ENCODE peak calls at places on chromosomes 13 and 19, in eight cellular contexts. One of them, this sample, is unnamed.
A peak's percentile ranks its signal among the peaks of the same experiment; 100 is the strongest.

GRCh38 chr13:108959254-108959653 is 329.8 kb downstream of the MYO16 start:
- DNase-seq in stromal cell of bone marrow: peak; percentile 18
- DNase-seq in hypothalamus: peak; percentile 32
- DNase-seq in mesothelial cell of epicardium: no peak
- DNase-seq in activated T-helper 1 cell treated with Interleukin-2 at 50 U/mL for 16 hours: no peak
- DNase-seq in HL-60: no peak
- DNase-seq in stimulated activated CD4-positive, alpha-beta T cell treated with anti-CD3 and anti-CD28 coated beads, Interleukin-12 subunit alpha, Interleukin-12 subunit beta, amount 100 ng/mL, for 48 hours: no peak
- DNase-seq in foreskin keratinocyte: peak; percentile 62
- DNase-seq in this sample: peak; percentile 64

GRCh38 chr13:114151565-114152284 is 19.3 kb upstream of the RASA3 start:
- DNase-seq in activated T-helper 1 cell treated with Interleukin-2 at 50 U/mL for 16 hours: peak; percentile 50
- DNase-seq in HL-60: peak; percentile 90
- DNase-seq in stromal cell of bone marrow: no peak
- DNase-seq in mesothelial cell of epicardium: no peak
- DNase-seq in foreskin keratinocyte: peak; percentile 41
- DNase-seq in stimulated activated CD4-positive, alpha-beta T cell treated with anti-CD3 and anti-CD28 coated beads, Interleukin-12 subunit alpha, Interleukin-12 subunit beta, amount 100 ng/mL, for 48 hours: peak; percentile 45
- DNase-seq in hypothalamus: no peak
- DNase-seq in this sample: no peak

GRCh38 chr19:39306075-39306474 is 9.9 kb downstream of the IFNL1 start:
- DNase-seq in mesothelial cell of epicardium: no peak
- DNase-seq in HL-60: no peak
- DNase-seq in hypothalamus: no peak
- DNase-seq in stromal cell of bone marrow: no peak
- DNase-seq in foreskin keratinocyte: no peak
- DNase-seq in activated T-helper 1 cell treated with Interleukin-2 at 50 U/mL for 16 hours: no peak
- DNase-seq in stimulated activated CD4-positive, alpha-beta T cell treated with anti-CD3 and anti-CD28 coated beads, Interleukin-12 subunit alpha, Interleukin-12 subunit beta, amount 100 ng/mL, for 48 hours: no peak
- DNase-seq in this sample: no peak

GRCh38 chr13:113636266-113636963 is 21.6 kb downstream of the ATP4B start:
- DNase-seq in HL-60: no peak
- DNase-seq in mesothelial cell of epicardium: no peak
- DNase-seq in activated T-helper 1 cell treated with Interleukin-2 at 50 U/mL for 16 hours: no peak
- DNase-seq in stimulated activated CD4-positive, alpha-beta T cell treated with anti-CD3 and anti-CD28 coated beads, Interleukin-12 subunit alpha, Interleukin-12 subunit beta, amount 100 ng/mL, for 48 hours: no peak
- DNase-seq in hypothalamus: no peak
- DNase-seq in stromal cell of bone marrow: no peak
- DNase-seq in foreskin keratinocyte: no peak
- DNase-seq in this sample: no peak

GRCh38 chr13:46211116-46211515 is 612 bp upstream of the LRRC63 start:
- DNase-seq in hypothalamus: peak; percentile 52
- DNase-seq in activated T-helper 1 cell treated with Interleukin-2 at 50 U/mL for 16 hours: no peak
- DNase-seq in HL-60: peak; percentile 56
- DNase-seq in stromal cell of bone marrow: no peak
- DNase-seq in foreskin keratinocyte: no peak
- DNase-seq in stimulated activated CD4-positive, alpha-beta T cell treated with anti-CD3 and anti-CD28 coated beads, Interleukin-12 subunit alpha, Interleukin-12 subunit beta, amount 100 ng/mL, for 48 hours: peak; percentile 5
- DNase-seq in mesothelial cell of epicardium: no peak
- DNase-seq in this sample: peak; percentile 5

GRCh38 chr13:51894239-51894638 is 32.5 kb downstream of the CCDC70 start:
- DNase-seq in HL-60: no peak
- DNase-seq in stimulated activated CD4-positive, alpha-beta T cell treated with anti-CD3 and anti-CD28 coated beads, Interleukin-12 subunit alpha, Interleukin-12 subunit beta, amount 100 ng/mL, for 48 hours: no peak
- DNase-seq in activated T-helper 1 cell treated with Interleukin-2 at 50 U/mL for 16 hours: no peak
- DNase-seq in stromal cell of bone marrow: no peak
- DNase-seq in hypothalamus: no peak
- DNase-seq in mesothelial cell of epicardium: no peak
- DNase-seq in foreskin keratinocyte: peak; percentile 16
- DNase-seq in this sample: no peak

GRCh38 chr13:62360609-62361008 is 945.0 kb upstream of the PCDH20 start:
- DNase-seq in hypothalamus: no peak
- DNase-seq in activated T-helper 1 cell treated with Interleukin-2 at 50 U/mL for 16 hours: no peak
- DNase-seq in HL-60: no peak
- DNase-seq in stromal cell of bone marrow: no peak
- DNase-seq in foreskin keratinocyte: no peak
- DNase-seq in mesothelial cell of epicardium: no peak
- DNase-seq in stimulated activated CD4-positive, alpha-beta T cell treated with anti-CD3 and anti-CD28 coated beads, Interleukin-12 subunit alpha, Interleukin-12 subunit beta, amount 100 ng/mL, for 48 hours: no peak
- DNase-seq in this sample: no peak

GRCh38 chr13:24032674-24033073 is 127.8 kb upstream of the SPATA13 start:
- DNase-seq in foreskin keratinocyte: no peak
- DNase-seq in stromal cell of bone marrow: no peak
- DNase-seq in stimulated activated CD4-positive, alpha-beta T cell treated with anti-CD3 and anti-CD28 coated beads, Interleukin-12 subunit alpha, Interleukin-12 subunit beta, amount 100 ng/mL, for 48 hours: no peak
- DNase-seq in HL-60: no peak
- DNase-seq in activated T-helper 1 cell treated with Interleukin-2 at 50 U/mL for 16 hours: no peak
- DNase-seq in hypothalamus: no peak
- DNase-seq in mesothelial cell of epicardium: no peak
- DNase-seq in this sample: peak; percentile 74

GRCh38 chr19:23699521-23699860 is 12.5 kb upstream of the ZNF675 start:
- DNase-seq in HL-60: no peak
- DNase-seq in activated T-helper 1 cell treated with Interleukin-2 at 50 U/mL for 16 hours: no peak
- DNase-seq in stromal cell of bone marrow: no peak
- DNase-seq in hypothalamus: no peak
- DNase-seq in mesothelial cell of epicardium: peak; percentile 26
- DNase-seq in foreskin keratinocyte: peak; percentile 85
- DNase-seq in stimulated activated CD4-positive, alpha-beta T cell treated with anti-CD3 and anti-CD28 coated beads, Interleukin-12 subunit alpha, Interleukin-12 subunit beta, amount 100 ng/mL, for 48 hours: no peak
- DNase-seq in this sample: no peak

This sample was measured in fibroblast of the aortic adventitia.